ENCODE peak calls at places on chromosomes 13 and 19, in nine cellular contexts. D, S, N, L, O, V, J, C and A are unnamed samples.

GRCh38 chr19:49343127-49343526 is 7.9 kb downstream of the CD37 start:
- DNase-seq in D (no peak), S (no peak), N (no peak), L (no peak), O (no peak), V (no peak), J (no peak), C (no peak), A (no peak)

GRCh38 chr19:30160426-30160825 is 211.8 kb upstream of the ZNF536 start:
- DNase-seq in D (no peak), S (no peak), N (no peak), L (no peak), O (no peak), V (no peak), J (no peak), C (no peak), A (peak)

GRCh38 chr13:98420560-98421175 is 156.2 kb downstream of the STK24 start:
- DNase-seq in D (no peak), S (no peak), N (no peak), L (no peak), O (no peak), V (no peak), J (no peak), C (no peak), A (no peak)

GRCh38 chr19:29806098-29806866 is 5.5 kb upstream of the CCNE1 start:
- DNase-seq in D (peak), S (no peak), N (no peak), L (peak), O (peak), V (no peak), J (no peak), C (peak), A (no peak)

GRCh38 chr13:28631792-28632191 is 27.1 kb upstream of the POMP start:
- DNase-seq in D (no peak), S (no peak), N (no peak), L (no peak), O (no peak), V (no peak), J (no peak), C (no peak), A (no peak)

GRCh38 chr19:18128044-18128443 is 24.9 kb upstream of the PIK3R2 start:
- DNase-seq in D (no peak), S (no peak), N (no peak), L (no peak), O (no peak), V (peak), J (no peak), C (no peak), A (no peak)

GRCh38 chr13:96958286-96958891 is 35.9 kb downstream of the OXGR1 start:
- DNase-seq in D (peak), S (no peak), N (no peak), L (no peak), O (peak), V (peak), J (no peak), C (no peak), A (no peak)

GRCh38 chr13:40975441-40975840 is 43.7 kb downstream of the ELF1 start:
- DNase-seq in D (no peak), S (no peak), N (no peak), L (no peak), O (no peak), V (no peak), J (no peak), C (no peak), A (no peak)

GRCh38 chr13:102132896-102133295 is 269.0 kb downstream of the FGF14 start:
- DNase-seq in D (no peak), S (no peak), N (no peak), L (no peak), O (no peak), V (no peak), J (no peak), C (no peak), A (no peak)

GRCh38 chr19:33283578-33283977 is 18.8 kb downstream of the CEBPA start:
- DNase-seq in D (no peak), S (no peak), N (no peak), L (no peak), O (no peak), V (no peak), J (no peak), C (no peak), A (no peak)

GRCh38 chr19:3184847-3185481 is 766 bp upstream of the NCLN start:
- DNase-seq in D (peak), S (peak), N (peak), L (peak), O (no peak), V (no peak), J (peak), C (peak), A (no peak)

GRCh38 chr19:20077791-20078463 is at the start of gene ZNF90:
- DNase-seq in D (peak), S (peak), N (peak), L (peak), O (peak), V (peak), J (peak), C (peak), A (peak)

GRCh38 chr19:6970021-6970420 is 51.2 kb downstream of the MBD3L2B start:
- DNase-seq in D (no peak), S (no peak), N (no peak), L (no peak), O (no peak), V (no peak), J (no peak), C (no peak), A (no peak)

GRCh38 chr13:114112231-114112825 is 20.1 kb downstream of the RASA3 start:
- DNase-seq in D (no peak), S (no peak), N (peak), L (peak), O (no peak), V (no peak), J (no peak), C (no peak), A (no peak)

GRCh38 chr19:33514885-33515485 is 6.6 kb downstream of the PEPD start:
- DNase-seq in D (no peak), S (no peak), N (no peak), L (no peak), O (no peak), V (no peak), J (no peak), C (peak), A (no peak)

GRCh38 chr13:98809345-98809777 is 56.9 kb upstream of the SLC15A1 start:
- DNase-seq in D (no peak), S (no peak), N (no peak), L (no peak), O (peak), V (no peak), J (no peak), C (no peak), A (no peak)

GRCh38 chr13:74037762-74038161 is 96.4 kb downstream of the KLF12 start:
- DNase-seq in D (no peak), S (no peak), N (no peak), L (no peak), O (no peak), V (no peak), J (no peak), C (no peak), A (no peak)

GRCh38 chr19:3586124-3586626 is 897 bp downstream of the GIPC3 start:
- DNase-seq in D (no peak), S (no peak), N (no peak), L (peak), O (no peak), V (no peak), J (peak), C (no peak), A (no peak)

GRCh38 chr19:53333071-53333465 is 481 bp upstream of the ZNF845 start:
- DNase-seq in D (no peak), S (no peak), N (no peak), L (peak), O (no peak), V (no peak), J (peak), C (peak), A (peak)

GRCh38 chr13:113785051-113786010 is 26.3 kb downstream of the TMEM255B start:
- DNase-seq in D (peak), S (no peak), N (peak), L (no peak), O (no peak), V (peak), J (no peak), C (no peak), A (no peak)

GRCh38 chr19:44863990-44864389 is 17.9 kb downstream of the NECTIN2 start:
- DNase-seq in D (no peak), S (no peak), N (no peak), L (no peak), O (no peak), V (no peak), J (no peak), C (no peak), A (no peak)

GRCh38 chr13:75587679-75588078 is 38.1 kb downstream of the UCHL3 start:
- DNase-seq in D (peak), S (no peak), N (no peak), L (no peak), O (no peak), V (peak), J (no peak), C (no peak), A (no peak)

GRCh38 chr19:10565028-10565566 is 713 bp downstream of the KRI1 start:
- DNase-seq in D (peak), S (no peak), N (no peak), L (peak), O (peak), V (no peak), J (peak), C (no peak), A (no peak)

GRCh38 chr13:114093118-114093517 is 39.3 kb downstream of the RASA3 start:
- DNase-seq in D (no peak), S (no peak), N (no peak), L (no peak), O (no peak), V (no peak), J (no peak), C (no peak), A (no peak)

GRCh38 chr19:45195764-45196163 is 17.2 kb downstream of the BLOC1S3 start:
- DNase-seq in D (no peak), S (no peak), N (no peak), L (no peak), O (no peak), V (no peak), J (no peak), C (no peak), A (no peak)

GRCh38 chr13:41383400-41383799 is 72.3 kb downstream of the NAA16 start:
- DNase-seq in D (no peak), S (no peak), N (no peak), L (no peak), O (no peak), V (no peak), J (no peak), C (no peak), A (no peak)

GRCh38 chr13:48400090-48400694 is 12.7 kb downstream of the LPAR6 start:
- DNase-seq in D (no peak), S (no peak), N (no peak), L (no peak), O (no peak), V (peak), J (no peak), C (no peak), A (no peak)

GRCh38 chr13:74316531-74316930 is 182.3 kb upstream of the KLF12 start:
- DNase-seq in D (peak), S (no peak), N (no peak), L (no peak), O (no peak), V (no peak), J (no peak), C (no peak), A (no peak)

GRCh38 chr13:109610517-109610916 is 175.9 kb downstream of the IRS2 start:
- DNase-seq in D (peak), S (no peak), N (no peak), L (peak), O (no peak), V (peak), J (peak), C (peak), A (no peak)

GRCh38 chr13:29589234-29589633 is 6.3 kb downstream of the SLC7A1 start:
- DNase-seq in D (no peak), S (no peak), N (no peak), L (no peak), O (no peak), V (no peak), J (no peak), C (no peak), A (no peak)

GRCh38 chr13:93476175-93476574 is 249.6 kb downstream of the GPC6 start:
- DNase-seq in D (peak), S (no peak), N (no peak), L (no peak), O (no peak), V (peak), J (no peak), C (no peak), A (no peak)

GRCh38 chr13:113184568-113185440 is 23.7 kb downstream of the PCID2 start:
- DNase-seq in D (no peak), S (no peak), N (no peak), L (no peak), O (no peak), V (no peak), J (peak), C (no peak), A (no peak)

GRCh38 chr19:46840157-46840942 is 10.3 kb downstream of the AP2S1 start:
- DNase-seq in D (peak), S (no peak), N (no peak), L (peak), O (no peak), V (peak), J (peak), C (no peak), A (no peak)

GRCh38 chr19:44822177-44822576 is 13.3 kb downstream of the BCAM start:
- DNase-seq in D (no peak), S (no peak), N (no peak), L (no peak), O (no peak), V (no peak), J (no peak), C (no peak), A (no peak)

GRCh38 chr19:16859626-16860025 is 29.2 kb upstream of the F2RL3 start:
- DNase-seq in D (no peak), S (no peak), N (no peak), L (no peak), O (no peak), V (no peak), J (no peak), C (no peak), A (no peak)

GRCh38 chr13:109575821-109576220 is 210.6 kb downstream of the IRS2 start:
- DNase-seq in D (no peak), S (no peak), N (no peak), L (no peak), O (no peak), V (no peak), J (no peak), C (no peak), A (no peak)

GRCh38 chr19:3046621-3047306 is 15.5 kb downstream of the TLE5 start:
- DNase-seq in D (peak), S (no peak), N (no peak), L (no peak), O (no peak), V (no peak), J (no peak), C (no peak), A (no peak)

GRCh38 chr19:45254044-45254531 is 3.0 kb downstream of the MARK4 start:
- DNase-seq in D (no peak), S (no peak), N (no peak), L (peak), O (no peak), V (no peak), J (no peak), C (no peak), A (no peak)

GRCh38 chr19:16260794-16261161 is 63.1 kb downstream of the AP1M1 start:
- DNase-seq in D (no peak), S (no peak), N (no peak), L (no peak), O (no peak), V (no peak), J (no peak), C (no peak), A (no peak)

DNA sequence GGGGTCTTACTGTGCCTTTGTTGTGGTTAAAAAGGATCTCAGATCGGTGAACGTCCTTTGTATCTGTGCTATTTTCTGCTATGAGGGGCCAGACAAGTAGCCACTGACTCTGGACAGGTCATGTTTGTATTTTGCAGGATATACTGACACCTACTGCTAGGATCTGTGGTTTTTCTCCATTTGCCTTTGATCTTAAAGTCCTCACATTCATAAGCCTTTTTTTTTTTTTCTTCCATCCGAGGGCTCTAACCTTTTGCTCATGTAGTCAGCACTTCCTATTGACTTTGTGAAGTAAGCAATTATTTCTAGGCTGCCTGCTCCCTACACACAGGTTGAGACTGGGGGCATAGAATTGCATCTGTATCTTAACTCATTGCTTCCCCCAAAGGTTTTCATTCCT is 106.2 kb downstream of the SLITRK5 start:
- DNase-seq in D (no peak), S (no peak), N (no peak), L (no peak), O (no peak), V (no peak), J (no peak), C (no peak), A (no peak)
- TF ChIP-seq CTCF in D (no peak), S (no peak), N (no peak), L (no peak), O (no peak), V (no peak), J (no peak), C (no peak), A (no peak)

GRCh38 chr13:45683701-45684100 is 18.4 kb upstream of the CBY2 start:
- DNase-seq in D (no peak), S (no peak), N (no peak), L (peak), O (no peak), V (no peak), J (no peak), C (no peak), A (no peak)
- TF ChIP-seq CTCF in D (no peak), S (no peak), N (no peak), L (no peak), O (no peak), V (no peak), J (peak), C (no peak), A (peak)

GRCh38 chr19:35655600-35655999 is 7.5 kb downstream of the COX6B1 start:
- DNase-seq in D (no peak), S (no peak), N (no peak), L (no peak), O (no peak), V (no peak), J (no peak), C (no peak), A (no peak)

GRCh38 chr19:35656700-35657099 is 8.6 kb downstream of the COX6B1 start:
- DNase-seq in D (no peak), S (no peak), N (no peak), L (no peak), O (no peak), V (no peak), J (no peak), C (no peak), A (no peak)

GRCh38 chr19:35661995-35662340 is 4.3 kb upstream of the UPK1A start:
- DNase-seq in D (no peak), S (no peak), N (no peak), L (no peak), O (no peak), V (no peak), J (no peak), C (no peak), A (no peak)

GRCh38 chr19:35663981-35664380 is 2.3 kb upstream of the UPK1A start:
- DNase-seq in D (no peak), S (no peak), N (no peak), L (no peak), O (no peak), V (no peak), J (no peak), C (no peak), A (no peak)

DNA sequence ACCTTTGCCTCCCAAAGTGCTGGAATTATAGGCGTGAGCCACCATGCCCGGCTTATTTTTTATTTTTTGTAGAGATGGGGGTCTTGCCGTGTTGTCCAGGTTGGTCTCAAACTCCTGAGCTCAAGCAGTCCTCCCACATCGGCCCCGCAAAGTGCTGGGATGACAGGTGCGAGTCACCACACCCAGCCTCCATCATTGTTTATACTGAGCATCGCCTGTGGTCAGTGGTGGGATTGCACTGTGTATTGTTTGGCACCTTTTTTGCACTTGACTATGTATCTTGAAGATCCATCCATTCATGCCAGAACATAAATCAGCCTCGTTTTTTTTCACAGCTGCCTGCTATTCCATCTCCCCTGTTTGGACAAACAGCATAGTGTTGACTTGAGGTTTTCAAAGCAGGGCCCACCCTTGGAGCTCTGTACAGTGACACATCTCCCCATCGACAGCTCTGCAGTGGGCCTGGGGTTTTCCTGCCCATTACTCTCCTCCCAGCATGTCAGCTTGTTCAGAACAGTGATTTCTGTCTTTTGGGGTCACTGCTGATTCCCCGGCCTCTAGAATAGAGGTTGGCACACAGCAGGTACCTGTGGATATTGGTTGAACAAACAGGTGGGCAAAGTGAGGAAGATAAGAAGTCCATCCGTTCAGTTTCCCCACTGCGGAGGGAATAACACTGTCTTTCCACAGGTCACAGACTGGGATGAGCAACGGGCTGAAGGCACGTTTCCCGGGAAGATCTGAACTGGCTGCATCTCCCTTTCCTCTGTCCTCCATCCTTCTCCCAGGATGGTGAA is 8.2 kb upstream of the UPK1A start:
- DNase-seq in D (no peak), S (no peak), N (no peak), L (no peak), O (no peak), V (no peak), J (no peak), C (no peak), A (no peak)
- TF ChIP-seq CTCF in D (no peak), S (no peak), N (no peak), L (peak), O (no peak), V (no peak), J (no peak), C (no peak), A (no peak)

DNA sequence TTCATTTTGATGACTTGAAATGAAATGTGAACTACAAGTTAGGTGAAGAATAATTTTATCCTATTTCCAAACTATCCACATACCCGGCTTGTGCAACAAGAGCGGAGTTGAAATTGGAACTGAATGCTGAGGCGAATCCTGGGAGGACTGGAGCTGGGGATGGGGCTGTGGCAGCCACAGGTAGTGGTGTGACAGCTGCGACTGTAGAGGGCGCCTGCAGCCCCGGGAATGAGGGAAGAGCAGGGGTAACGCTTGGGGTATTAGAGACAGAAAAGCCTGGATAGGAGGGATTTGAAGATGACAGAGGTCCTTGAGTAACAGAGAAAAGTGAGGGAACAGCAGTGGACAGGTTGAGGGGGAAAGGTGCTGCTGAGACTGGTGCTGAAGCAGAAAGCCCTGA is 22.0 kb upstream of the STOML3 start:
- DNase-seq in D (no peak), S (no peak), N (no peak), L (peak), O (no peak), V (no peak), J (no peak), C (no peak), A (no peak)
- TF ChIP-seq CTCF in D (no peak), S (no peak), N (no peak), L (no peak), O (no peak), V (peak), J (no peak), C (no peak), A (peak)

DNA sequence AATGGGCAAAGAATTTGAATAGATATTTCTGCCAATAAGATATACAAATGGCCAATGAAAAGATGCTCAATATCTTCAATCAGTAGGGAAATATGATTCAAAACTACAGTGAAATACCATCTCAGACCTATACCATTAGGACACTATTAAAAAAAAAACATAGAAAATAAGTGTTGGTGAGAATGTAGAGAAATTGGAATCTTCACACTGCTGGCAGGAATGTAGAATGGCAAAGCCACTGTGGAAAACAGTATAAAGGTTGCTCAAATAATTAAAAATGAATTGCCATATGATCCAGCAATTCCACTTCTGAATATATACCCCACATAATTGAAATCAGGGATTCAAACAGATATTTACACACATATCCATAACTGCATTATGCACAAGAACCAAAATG is 88.1 kb upstream of the STARD13 start:
- DNase-seq in D (no peak), S (no peak), N (no peak), L (no peak), O (no peak), V (no peak), J (no peak), C (no peak), A (no peak)
- TF ChIP-seq CTCF in D (peak), S (no peak), N (no peak), L (no peak), O (no peak), V (no peak), J (no peak), C (no peak), A (peak)